ENCODE peak calls at places on chromosomes 11 and 22, in eight cellular contexts. J is bronchial epithelial cell; I is GM23338; V is CD8-positive, alpha-beta memory T cell; T is ascending aorta; B is fibroblast of lung; F is aorta; R is brain microvascular endothelial cell. L is an unnamed sample. For H3K36me3, the result is how much of the 10 kb centered on the place peaks cover.

GRCh38 chr22:50059185-50059880 is 1.2 kb upstream of the TTLL8 start:
- DNase-seq in B (no peak), R (peak), T (no peak), I (peak), F (no peak), V (no peak), J (no peak), L (no peak)

GRCh38 chr11:78417175-78417887 is at the start of gene GAB2:
- DNase-seq in T (no peak), V (no peak), J (no peak), B (no peak), F (no peak), R (no peak), I (no peak), L (no peak)

GRCh38 chr11:112745958-112746357 is 215.3 kb upstream of the NCAM1 start:
- DNase-seq in F (no peak), T (no peak), I (no peak), B (no peak), J (no peak), V (no peak), R (no peak), L (no peak)

GRCh38 chr22:21098099-21098671 is 52.4 kb downstream of the LRRC74B start:
- DNase-seq in F (no peak), R (no peak), T (no peak), V (no peak), J (no peak), I (peak), B (no peak), L (no peak)

GRCh38 chr11:107011977-107012376 is 6.3 kb downstream of the GUCY1A2 start:
- DNase-seq in F (no peak), I (no peak), T (no peak), V (no peak), R (peak), J (peak), B (peak), L (no peak)

GRCh38 chr11:61118406-61118805 is 16.1 kb downstream of the CD5 start:
- DNase-seq in J (no peak), B (no peak), R (no peak), I (no peak), F (peak), T (no peak), V (no peak), L (no peak)

GRCh38 chr22:42169055-42169469 is 38.5 kb upstream of the CYP2D6 start:
- DNase-seq in R (peak), J (peak), V (peak), F (peak), I (peak), B (peak), T (no peak), L (peak)

GRCh38 chr22:42764895-42765363 is 44.3 kb upstream of the A4GALT start:
- DNase-seq in R (no peak), F (no peak), B (no peak), I (no peak), V (no peak), T (no peak), J (no peak), L (no peak)

GRCh38 chr11:114116800-114117199 is 57.3 kb downstream of the ZBTB16 start:
- DNase-seq in F (no peak), I (no peak), V (no peak), R (no peak), J (no peak), T (no peak), B (no peak), L (no peak)

GRCh38 chr11:69588270-69588669 is 52.7 kb upstream of the CCND1 start:
- DNase-seq in V (no peak), J (peak), B (peak), I (peak), T (peak), R (peak), F (no peak), L (no peak)

GRCh38 chr22:43363580-43364435 is 20.6 kb upstream of the SCUBE1 start:
- DNase-seq in F (peak), I (no peak), T (no peak), V (no peak), J (no peak), R (no peak), B (no peak), L (no peak)

GRCh38 chr22:48705917-48706605 is 1121.6 kb downstream of the BRD1 start:
- DNase-seq in V (no peak), B (no peak), F (peak), J (no peak), T (no peak), R (no peak), I (no peak), L (no peak)

GRCh38 chr22:23896166-23896522 is 2.0 kb downstream of the MIF start:
- DNase-seq in I (no peak), T (no peak), V (no peak), F (peak), R (no peak), J (no peak), B (no peak), L (no peak)
- H3K4me3 ChIP-seq in I (peak), T (no peak), V (no peak), F (no peak), R (no peak), J (no peak), B (no peak), L (no peak)

DNA sequence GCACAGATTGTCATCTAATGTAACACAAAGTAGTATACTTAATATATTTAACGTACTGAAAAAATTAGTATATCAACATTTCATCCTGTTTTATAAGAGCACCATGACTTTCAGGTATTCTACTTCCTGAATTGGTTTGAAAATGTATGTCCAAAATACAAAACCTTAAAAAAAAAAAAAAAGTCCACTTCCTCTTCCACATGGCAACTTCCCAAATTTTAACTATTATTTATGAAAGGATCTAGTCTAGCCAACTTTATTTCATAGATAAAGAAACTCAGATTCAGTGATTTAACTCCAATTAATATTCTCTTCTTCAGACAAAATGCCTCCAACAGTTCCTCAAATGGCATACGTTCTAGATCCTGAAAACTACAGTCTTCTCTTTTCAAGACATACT is 44.0 kb downstream of the PIK3C2A start:
- DNase-seq in T (no peak), I (no peak), B (no peak), F (no peak), J (no peak), R (no peak), V (no peak), L (no peak)
- H3K36me3 ChIP-seq in T (under half), I (under half), B (under half), F (under half), J (under half), R (under half), V (under half), L (under half)

DNA sequence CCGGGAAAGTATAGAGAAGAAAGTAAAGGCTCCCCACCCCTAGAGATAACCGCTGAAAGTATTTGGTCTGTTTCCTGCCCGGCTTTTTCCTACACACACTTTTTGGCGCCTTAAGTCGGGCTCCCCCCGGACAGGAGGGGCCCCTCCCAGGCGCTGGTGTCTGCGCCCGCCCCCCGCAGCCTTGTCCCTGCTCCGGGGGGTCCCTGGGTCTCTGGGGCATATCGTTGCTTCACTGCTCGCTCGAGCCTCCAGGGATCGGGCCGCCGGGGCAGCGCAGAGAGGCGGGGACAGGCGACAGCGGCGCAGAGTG is 928 bp upstream of the CRACR2B start:
- DNase-seq in I (no peak), T (no peak), J (no peak), V (no peak), R (no peak), B (no peak), F (no peak), L (no peak)
- H3K4me3 ChIP-seq in I (peak), T (peak), J (peak), V (peak), R (no peak), B (peak), F (no peak), L (peak)

GRCh38 chr22:17882727-17883126 is 108.5 kb upstream of the BID start:
- DNase-seq in B (no peak), R (no peak), T (no peak), F (no peak), V (no peak), I (no peak), J (no peak), L (no peak)

GRCh38 chr22:17883356-17883755 is 109.1 kb upstream of the BID start:
- DNase-seq in B (no peak), T (no peak), V (no peak), J (no peak), F (no peak), I (no peak), R (no peak), L (no peak)

GRCh38 chr22:17881366-17881765 is 107.1 kb upstream of the BID start:
- DNase-seq in R (no peak), F (no peak), I (no peak), V (no peak), T (no peak), J (no peak), B (no peak), L (no peak)

GRCh38 chr22:17880468-17880867 is 106.2 kb upstream of the BID start:
- DNase-seq in F (no peak), J (no peak), R (no peak), T (no peak), B (no peak), V (no peak), I (no peak), L (no peak)

DNA sequence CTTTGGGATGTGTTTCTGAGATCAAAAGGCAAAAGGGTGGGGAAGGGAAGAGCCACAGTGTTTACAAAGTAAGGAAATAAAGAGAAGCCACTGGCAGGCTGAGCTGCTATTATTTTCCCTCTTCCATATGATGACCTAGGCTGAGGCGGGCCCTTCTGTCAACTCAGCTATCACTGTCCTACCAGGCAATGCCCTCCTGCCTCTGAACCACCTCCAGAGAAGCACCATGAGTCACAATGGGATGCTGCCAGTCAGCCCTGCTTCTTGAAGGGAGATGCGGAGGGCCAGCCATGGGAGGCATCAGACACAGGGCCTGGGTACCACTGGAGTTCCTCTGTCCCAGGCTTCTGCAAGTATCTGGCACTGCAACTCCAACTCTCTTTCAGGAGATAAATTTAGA is 107.9 kb upstream of the BID start:
- DNase-seq in V (no peak), B (no peak), J (no peak), T (no peak), F (no peak), R (no peak), I (no peak), L (no peak)
- H3K36me3 ChIP-seq in V (under half), B (under half), J (under half), T (half or more), F (under half), R (under half), I (under half), L (under half)

GRCh38 chr11:108019870-108020540 is 11.3 kb downstream of the CUL5 start:
- DNase-seq in V (no peak), F (no peak), B (peak), J (no peak), R (peak), T (no peak), I (no peak), L (no peak)
- H3K4me3 ChIP-seq in V (no peak), F (no peak), B (no peak), J (no peak), R (no peak), T (no peak), I (no peak), L (no peak)

DNA sequence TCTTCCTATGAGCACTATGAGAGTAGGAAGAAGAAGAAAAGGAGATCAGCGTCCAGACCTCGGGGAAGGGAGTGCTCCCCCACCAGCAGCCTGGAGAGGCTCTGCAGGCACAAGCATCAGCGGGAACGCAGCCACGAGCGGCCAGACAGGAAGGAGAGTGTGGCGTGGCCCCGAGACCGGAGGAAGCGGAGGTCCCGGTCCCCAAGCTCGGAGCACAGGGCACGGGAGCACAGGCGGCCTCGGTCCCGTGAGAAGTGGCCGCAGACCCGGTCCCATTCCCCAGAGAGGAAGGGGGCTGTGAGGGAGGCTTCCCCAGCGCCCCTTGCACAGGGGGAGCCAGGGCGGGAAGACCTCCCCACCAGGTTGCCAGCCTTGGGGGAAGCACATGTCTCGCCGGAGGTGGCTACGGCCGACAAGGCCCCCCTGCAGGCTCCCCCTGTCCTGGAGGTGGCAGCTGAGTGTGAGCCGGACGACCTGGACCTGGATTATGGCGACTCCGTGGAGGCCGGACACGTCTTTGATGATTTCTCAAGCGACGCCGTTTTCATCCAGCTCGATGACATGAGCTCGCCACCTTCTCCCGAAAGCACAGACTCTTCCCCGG is 6.9 kb downstream of the IRF7 start:
- DNase-seq in J (no peak), R (no peak), F (no peak), T (no peak), B (no peak), I (no peak), V (no peak), L (no peak)
- H3K36me3 ChIP-seq in J (half or more), R (half or more), F (under half), T (half or more), B (half or more), I (under half), V (under half), L (half or more)

DNA sequence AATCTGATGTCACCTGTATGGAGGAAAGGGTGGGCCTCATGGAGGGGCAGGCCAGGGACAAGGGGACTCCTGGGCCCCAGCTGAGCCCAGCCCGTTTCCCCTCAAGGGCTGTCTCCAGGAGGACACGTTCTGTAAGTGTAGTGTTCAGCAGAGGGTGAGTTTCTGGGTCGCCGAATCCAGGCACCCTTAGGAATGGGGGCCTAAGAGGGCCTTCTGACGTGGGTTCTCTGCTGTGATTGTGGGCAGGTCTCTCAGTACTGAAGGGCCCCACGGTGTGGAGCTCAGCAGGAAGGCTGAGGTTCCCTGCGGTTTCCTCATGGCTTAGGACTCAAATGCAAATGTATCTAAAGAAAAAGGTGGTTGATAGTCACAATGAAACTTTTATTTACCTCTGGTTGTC is 6.5 kb downstream of the PTDSS2 start:
- DNase-seq in T (no peak), J (no peak), V (peak), I (no peak), R (no peak), B (no peak), F (no peak), L (no peak)
- H3K4me3 ChIP-seq in T (no peak), J (no peak), V (peak), I (no peak), R (no peak), B (no peak), F (no peak), L (peak)

DNA sequence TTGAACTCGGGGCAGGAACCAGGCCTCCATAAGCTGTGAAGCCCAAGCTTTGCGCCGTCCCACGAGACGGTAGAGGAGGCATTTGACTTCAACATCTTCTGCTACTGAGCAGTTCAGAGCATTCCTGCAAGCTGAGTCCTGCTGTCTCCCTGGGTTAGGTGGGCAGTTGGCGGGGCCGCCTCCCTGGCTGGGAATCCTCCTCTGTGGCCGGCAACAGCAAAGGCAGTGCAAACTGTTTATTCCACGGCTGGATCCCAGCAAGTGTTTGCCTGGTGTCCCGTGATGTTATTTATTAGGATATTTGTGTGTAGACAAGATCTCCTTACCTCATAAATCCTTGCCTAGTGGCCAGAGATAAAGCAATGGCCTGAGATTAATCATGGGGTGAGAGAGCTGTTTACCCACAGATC is 63.2 kb downstream of the NAT10 start:
- DNase-seq in J (no peak), T (no peak), I (no peak), V (no peak), F (no peak), B (peak), R (no peak), L (no peak)
- H3K36me3 ChIP-seq in J (under half), T (under half), I (under half), V (under half), F (under half), B (under half), R (under half), L (under half)

DNA sequence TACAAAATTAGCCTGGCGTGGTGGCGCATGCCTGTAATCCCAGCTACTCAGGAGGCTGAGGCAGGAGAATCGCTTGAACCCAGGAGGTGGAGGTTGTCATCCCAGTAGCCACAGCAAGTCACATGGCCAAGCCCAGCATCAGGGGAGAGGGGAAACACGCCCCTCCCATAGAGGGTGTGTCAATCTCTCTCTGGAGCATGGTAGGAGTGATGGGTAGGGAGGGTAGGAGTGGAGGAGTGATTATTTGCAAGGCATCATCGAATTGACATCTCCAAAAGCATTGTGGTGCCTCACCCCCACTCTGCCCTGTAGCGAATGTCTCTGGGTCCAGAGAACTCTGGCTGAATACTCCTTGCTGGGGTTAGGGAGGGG is 6.1 kb upstream of the SSTR3 start:
- DNase-seq in R (no peak), J (no peak), F (no peak), B (no peak), I (no peak), T (no peak), V (no peak), L (no peak)
- H3K4me3 ChIP-seq in R (no peak), J (no peak), F (no peak), B (no peak), I (no peak), T (no peak), V (peak), L (peak)